ENCODE peak calls at places on chromosomes 5 and 9, in nine cellular contexts. N, I, Z, B, M, R, X, S and L are unnamed samples.

GRCh38 chr5:17224858-17225436 is 7.5 kb downstream of the BASP1 start:
- DNase-seq in N (no peak), R (no peak), I (no peak), S (no peak), X (no peak), B (peak), Z (peak), M (no peak), L (peak)

GRCh38 chr5:107570805-107571531 is 99.8 kb downstream of the EFNA5 start:
- DNase-seq in S (no peak), M (no peak), R (peak), Z (peak), B (peak), N (no peak), I (peak), X (no peak), L (peak)

GRCh38 chr5:80238778-80239679 is 16.8 kb downstream of the SERINC5 start:
- DNase-seq in I (no peak), X (peak), S (no peak), Z (peak), B (no peak), R (peak), M (no peak), N (peak), L (peak)

GRCh38 chr5:129172561-129172960 is 78.0 kb downstream of the ISOC1 start:
- DNase-seq in I (no peak), M (no peak), S (no peak), B (no peak), N (no peak), X (no peak), Z (no peak), R (no peak), L (no peak)

GRCh38 chr5:33513786-33514185 is 73.0 kb downstream of the TARS1 start:
- DNase-seq in M (no peak), Z (no peak), I (no peak), N (no peak), B (no peak), S (no peak), R (no peak), X (no peak), L (peak)

GRCh38 chr9:105858284-105858683 is 163.9 kb downstream of the TMEM38B start:
- DNase-seq in M (no peak), S (no peak), I (no peak), N (no peak), R (no peak), X (no peak), Z (no peak), B (no peak), L (no peak)

GRCh38 chr5:10583663-10584572 is 20.0 kb downstream of the ANKRD33B start:
- DNase-seq in S (no peak), R (no peak), M (no peak), X (no peak), B (no peak), I (no peak), N (no peak), Z (no peak), L (no peak)

GRCh38 chr5:161299053-161299452 is 247.5 kb downstream of the GABRB2 start:
- DNase-seq in R (no peak), X (no peak), B (peak), Z (no peak), N (no peak), I (no peak), S (no peak), M (no peak), L (no peak)

GRCh38 chr5:162837161-162837560 is 600.2 kb upstream of the CCNG1 start:
- DNase-seq in Z (no peak), B (no peak), X (no peak), S (no peak), N (no peak), R (no peak), M (no peak), I (no peak), L (no peak)

GRCh38 chr5:179795049-179795862 is 1.5 kb downstream of the LTC4S start:
- DNase-seq in Z (no peak), S (no peak), X (no peak), R (peak), B (peak), I (peak), N (no peak), M (no peak), L (no peak)

GRCh38 chr5:72525816-72526215 is 18.6 kb upstream of the ZNF366 start:
- DNase-seq in Z (peak), S (no peak), X (no peak), I (peak), M (no peak), N (peak), R (no peak), B (no peak), L (no peak)

GRCh38 chr9:111851536-111851935 is 45.1 kb upstream of the UGCG start:
- DNase-seq in R (no peak), B (no peak), S (no peak), Z (peak), X (no peak), N (no peak), M (no peak), I (no peak), L (peak)

GRCh38 chr5:180156141-180156540 is 52.9 kb downstream of the RASGEF1C start:
- DNase-seq in R (peak), Z (no peak), M (no peak), I (no peak), X (no peak), N (no peak), B (no peak), S (no peak), L (peak)

GRCh38 chr5:8908055-8908683 is 637.7 kb downstream of the SEMA5A start:
- DNase-seq in B (peak), R (peak), M (peak), I (peak), S (no peak), X (no peak), N (peak), Z (peak), L (peak)

GRCh38 chr5:109558952-109559351 is 130.8 kb upstream of the MAN2A1 start:
- DNase-seq in B (no peak), X (no peak), I (no peak), Z (peak), S (no peak), R (no peak), N (no peak), M (no peak), L (no peak)

GRCh38 chr5:78887384-78888118 is 97.6 kb downstream of the ARSB start:
- DNase-seq in I (no peak), M (no peak), B (peak), X (no peak), S (no peak), R (no peak), N (no peak), Z (no peak), L (no peak)

GRCh38 chr9:93599571-93600403 is 23.4 kb downstream of the PHF2 start:
- DNase-seq in N (no peak), X (no peak), S (no peak), B (no peak), M (no peak), Z (no peak), R (peak), I (peak), L (no peak)